ENCODE peak calls at places on chromosomes 12 and 14, in eight cellular contexts. W is endothelial cell, O is T-helper 9 cell, R is RWPE1, N is brain microvascular endothelial cell, B is GM19239, Z is NAMALWA, M is IMR-90. L is an unnamed sample.

GRCh38 chr12:113863455-113863845 is 102.7 kb downstream of the RBM19 start:
- DNase-seq in N (no peak), M (peak), Z (no peak), B (no peak), O (no peak), R (no peak), W (no peak), L (no peak)

GRCh38 chr12:71708658-71709057 is 22.8 kb downstream of the TMEM19 start:
- DNase-seq in R (no peak), B (no peak), W (no peak), O (no peak), Z (no peak), N (no peak), M (peak), L (no peak)

GRCh38 chr14:106378191-106378590 is 851.8 kb downstream of the TMEM121 start:
- DNase-seq in N (no peak), O (peak), B (no peak), R (no peak), Z (peak), W (no peak), M (no peak), L (no peak)

GRCh38 chr14:34781242-34781641 is 66.8 kb upstream of the CFL2 start:
- DNase-seq in R (peak), M (peak), B (no peak), Z (peak), W (peak), N (peak), O (no peak), L (no peak)

GRCh38 chr14:31582286-31582691 is 21.1 kb downstream of the NUBPL start:
- DNase-seq in M (peak), O (no peak), B (no peak), N (no peak), Z (no peak), R (no peak), W (no peak), L (no peak)

GRCh38 chr14:105026033-105026785 is 5.3 kb upstream of the CDCA4 start:
- DNase-seq in R (peak), M (peak), O (no peak), B (no peak), W (no peak), N (peak), Z (no peak), L (no peak)

GRCh38 chr12:6689000-6689882 is at the start of gene ZNF384:
- DNase-seq in O (peak), N (peak), M (peak), W (peak), R (peak), B (peak), Z (peak), L (peak)

GRCh38 chr14:99671230-99672224 is 12.6 kb upstream of the CYP46A1 start:
- DNase-seq in O (no peak), N (no peak), Z (no peak), B (no peak), W (no peak), M (no peak), R (no peak), L (no peak)

GRCh38 chr12:103848132-103848531 is 7.1 kb upstream of the NT5DC3 start:
- DNase-seq in M (no peak), R (no peak), N (no peak), B (no peak), W (no peak), Z (no peak), O (no peak), L (no peak)

GRCh38 chr12:65205886-65206285 is 36.5 kb downstream of the LEMD3 start:
- DNase-seq in W (no peak), B (no peak), R (no peak), Z (peak), N (no peak), O (no peak), M (no peak), L (no peak)

GRCh38 chr12:53701518-53702264 is 25.6 kb downstream of the CALCOCO1 start:
- DNase-seq in M (peak), N (peak), W (peak), Z (peak), B (peak), R (peak), O (peak), L (peak)

GRCh38 chr14:64698899-64699298 is 5.3 kb upstream of the PLEKHG3 start:
- DNase-seq in N (no peak), O (no peak), W (no peak), Z (peak), B (no peak), M (no peak), R (no peak), L (no peak)

GRCh38 chr14:62604524-62604923 is 440.7 kb downstream of the KCNH5 start:
- DNase-seq in O (no peak), R (no peak), M (peak), Z (no peak), N (no peak), W (no peak), B (no peak), L (no peak)

GRCh38 chr12:62848418-62848817 is 86.5 kb downstream of the PPM1H start:
- DNase-seq in O (no peak), M (peak), R (no peak), W (no peak), Z (no peak), N (peak), B (no peak), L (no peak)

GRCh38 chr12:131091413-131091975 is 137.8 kb downstream of the ADGRD1 start:
- DNase-seq in N (no peak), O (no peak), B (no peak), W (no peak), R (no peak), M (no peak), Z (no peak), L (no peak)

GRCh38 chr12:50916292-50916691 is 36.1 kb upstream of the HIGD1C start:
- DNase-seq in N (no peak), W (no peak), M (no peak), O (no peak), Z (no peak), B (no peak), R (no peak), L (no peak)

GRCh38 chr14:55125403-55125802 is 3.6 kb upstream of the LGALS3 start:
- DNase-seq in O (no peak), Z (no peak), R (no peak), N (no peak), B (no peak), M (no peak), W (no peak), L (no peak)

GRCh38 chr14:49461529-49462401 is 124.4 kb downstream of the RPS29 start:
- DNase-seq in M (peak), Z (peak), B (peak), N (peak), W (peak), O (peak), R (peak), L (peak)

GRCh38 chr12:51323966-51324895 is at the start of gene BIN2:
- DNase-seq in N (no peak), O (peak), R (no peak), W (no peak), M (no peak), B (peak), Z (peak), L (no peak)

GRCh38 chr14:39023939-39024871 is 78.8 kb downstream of the SEC23A start:
- DNase-seq in O (no peak), R (no peak), M (no peak), W (no peak), N (no peak), Z (no peak), B (no peak), L (peak)

GRCh38 chr14:104390221-104390931 is 189.2 kb upstream of the C14orf180 start:
- DNase-seq in M (no peak), B (peak), N (no peak), O (no peak), W (no peak), Z (no peak), R (no peak), L (no peak)